ENCODE peak calls at places on chromosome 2, in six cellular contexts. One of them, this sample, is unnamed.

GRCh38 chr2:133821107-133821760 is 253.0 kb upstream of the NCKAP5 start:
- DNase-seq in fibroblast of mammary gland: peak
- DNase-seq in IMR-90: peak
- DNase-seq in amygdala: no peak
- DNase-seq in Caki2: peak
- DNase-seq in Kasumi-1: no peak
- DNase-seq in this sample: peak

GRCh38 chr2:240642061-240642805 is 17.0 kb downstream of the GPR35 start:
- DNase-seq in fibroblast of mammary gland: no peak
- DNase-seq in IMR-90: no peak
- DNase-seq in amygdala: no peak
- DNase-seq in Caki2: no peak
- DNase-seq in Kasumi-1: no peak
- DNase-seq in this sample: no peak

GRCh38 chr2:234081970-234082822 is 31.7 kb downstream of the SPP2 start:
- DNase-seq in fibroblast of mammary gland: no peak
- DNase-seq in IMR-90: no peak
- DNase-seq in amygdala: no peak
- DNase-seq in Caki2: peak
- DNase-seq in Kasumi-1: no peak
- DNase-seq in this sample: peak

GRCh38 chr2:205543262-205543843 is 138.9 kb upstream of the NRP2 start:
- DNase-seq in fibroblast of mammary gland: no peak
- DNase-seq in IMR-90: no peak
- DNase-seq in amygdala: no peak
- DNase-seq in Caki2: no peak
- DNase-seq in Kasumi-1: no peak
- DNase-seq in this sample: no peak

GRCh38 chr2:105744091-105744908 is 412 bp upstream of the NCK2 start:
- DNase-seq in fibroblast of mammary gland: no peak
- DNase-seq in IMR-90: peak
- DNase-seq in amygdala: peak
- DNase-seq in Caki2: peak
- DNase-seq in Kasumi-1: peak
- DNase-seq in this sample: no peak

GRCh38 chr2:166234112-166234846 is 106.5 kb upstream of the SCN1A start:
- DNase-seq in fibroblast of mammary gland: peak
- DNase-seq in IMR-90: peak
- DNase-seq in amygdala: no peak
- DNase-seq in Caki2: no peak
- DNase-seq in Kasumi-1: no peak
- DNase-seq in this sample: peak

GRCh38 chr2:120440521-120441350 is 94.8 kb downstream of the INHBB start:
- DNase-seq in fibroblast of mammary gland: no peak
- DNase-seq in IMR-90: no peak
- DNase-seq in amygdala: no peak
- DNase-seq in Caki2: no peak
- DNase-seq in Kasumi-1: no peak
- DNase-seq in this sample: no peak

GRCh38 chr2:224598669-224599068 is 13.5 kb upstream of the CUL3 start:
- DNase-seq in fibroblast of mammary gland: no peak
- DNase-seq in IMR-90: no peak
- DNase-seq in amygdala: no peak
- DNase-seq in Caki2: no peak
- DNase-seq in Kasumi-1: no peak
- DNase-seq in this sample: no peak

GRCh38 chr2:127052771-127053691 is 53.9 kb downstream of the BIN1 start:
- DNase-seq in fibroblast of mammary gland: no peak
- DNase-seq in IMR-90: no peak
- DNase-seq in amygdala: no peak
- DNase-seq in Caki2: no peak
- DNase-seq in Kasumi-1: no peak
- DNase-seq in this sample: no peak

GRCh38 chr2:122481717-122482116 is 726.3 kb downstream of the TSN start:
- DNase-seq in fibroblast of mammary gland: no peak
- DNase-seq in IMR-90: no peak
- DNase-seq in amygdala: no peak
- DNase-seq in Caki2: no peak
- DNase-seq in Kasumi-1: peak
- DNase-seq in this sample: peak

GRCh38 chr2:136117391-136117841 is 533 bp downstream of the CXCR4 start:
- DNase-seq in fibroblast of mammary gland: peak
- DNase-seq in IMR-90: peak
- DNase-seq in amygdala: peak
- DNase-seq in Caki2: peak
- DNase-seq in Kasumi-1: peak
- DNase-seq in this sample: no peak

GRCh38 chr2:218733615-218734021 is 23.0 kb downstream of the TTLL4 start:
- DNase-seq in fibroblast of mammary gland: peak
- DNase-seq in IMR-90: peak
- DNase-seq in amygdala: peak
- DNase-seq in Caki2: peak
- DNase-seq in Kasumi-1: peak
- DNase-seq in this sample: peak

GRCh38 chr2:24993797-24994196 is 22.0 kb upstream of the DNAJC27 start:
- DNase-seq in fibroblast of mammary gland: no peak
- DNase-seq in IMR-90: peak
- DNase-seq in amygdala: no peak
- DNase-seq in Caki2: peak
- DNase-seq in Kasumi-1: no peak
- DNase-seq in this sample: no peak

GRCh38 chr2:17083902-17084301 is 418.3 kb upstream of the CYRIA start:
- DNase-seq in fibroblast of mammary gland: no peak
- DNase-seq in IMR-90: no peak
- DNase-seq in amygdala: no peak
- DNase-seq in Caki2: no peak
- DNase-seq in Kasumi-1: no peak
- DNase-seq in this sample: no peak

GRCh38 chr2:187302146-187302545 is 145.9 kb downstream of the CALCRL start:
- DNase-seq in fibroblast of mammary gland: peak
- DNase-seq in IMR-90: peak
- DNase-seq in amygdala: no peak
- DNase-seq in Caki2: no peak
- DNase-seq in Kasumi-1: no peak
- DNase-seq in this sample: no peak

GRCh38 chr2:45312275-45312674 is 298.8 kb downstream of the SRBD1 start:
- DNase-seq in fibroblast of mammary gland: no peak
- DNase-seq in IMR-90: no peak
- DNase-seq in amygdala: no peak
- DNase-seq in Caki2: peak
- DNase-seq in Kasumi-1: no peak
- DNase-seq in this sample: peak

GRCh38 chr2:208608436-208608835 is 201.8 kb downstream of the PTH2R start:
- DNase-seq in fibroblast of mammary gland: no peak
- DNase-seq in IMR-90: no peak
- DNase-seq in amygdala: no peak
- DNase-seq in Caki2: peak
- DNase-seq in Kasumi-1: no peak
- DNase-seq in this sample: no peak

GRCh38 chr2:173090291-173090877 is 14.7 kb downstream of the MAP3K20 start:
- DNase-seq in fibroblast of mammary gland: peak
- DNase-seq in IMR-90: peak
- DNase-seq in amygdala: no peak
- DNase-seq in Caki2: no peak
- DNase-seq in Kasumi-1: no peak
- DNase-seq in this sample: peak

GRCh38 chr2:99710720-99711612 is 221.1 kb upstream of the REV1 start:
- DNase-seq in fibroblast of mammary gland: no peak
- DNase-seq in IMR-90: no peak
- DNase-seq in amygdala: no peak
- DNase-seq in Caki2: no peak
- DNase-seq in Kasumi-1: no peak
- DNase-seq in this sample: peak

GRCh38 chr2:10915731-10916331 is 4.1 kb downstream of the KCNF1 start:
- DNase-seq in fibroblast of mammary gland: no peak
- DNase-seq in IMR-90: no peak
- DNase-seq in amygdala: no peak
- DNase-seq in Caki2: no peak
- DNase-seq in Kasumi-1: no peak
- DNase-seq in this sample: no peak

GRCh38 chr2:239075918-239076727 is 228.2 kb downstream of the TWIST2 start:
- DNase-seq in fibroblast of mammary gland: no peak
- DNase-seq in IMR-90: no peak
- DNase-seq in amygdala: peak
- DNase-seq in Caki2: no peak
- DNase-seq in Kasumi-1: no peak
- DNase-seq in this sample: no peak

GRCh38 chr2:202215179-202215578 is 23.2 kb downstream of the SUMO1 start:
- DNase-seq in fibroblast of mammary gland: peak
- DNase-seq in IMR-90: peak
- DNase-seq in amygdala: no peak
- DNase-seq in Caki2: no peak
- DNase-seq in Kasumi-1: no peak
- DNase-seq in this sample: no peak

This sample was measured in renal cortical epithelial cell.